ENCODE peak calls at places on chromosome 3, in eight cellular contexts. Q is CD4-positive, alpha-beta memory T cell; O is astrocyte of the spinal cord; Z is neural progenitor cell; U is heart right ventricle; V is tibial nerve; S is neural crest cell; Y is posterior vena cava. N is an unnamed sample.
A peak's percentile ranks its signal among the peaks of the same experiment; 100 is the strongest.

GRCh38 chr3:23748398-23749110 is 57.2 kb upstream of the UBE2E1 start:
- DNase-seq in U (no peak), O (no peak), V (no peak), S (no peak), Q (no peak), Y (no peak), Z (no peak), N (no peak)

GRCh38 chr3:170470063-170471006 is 51.7 kb downstream of the CLDN11 start:
- DNase-seq in S (no peak), Y (no peak), V (no peak), Q (no peak), U (no peak), O (peak; percentile 65), Z (no peak), N (no peak)

GRCh38 chr3:71487418-71487817 is 96.1 kb downstream of the FOXP1 start:
- DNase-seq in U (no peak), Y (no peak), S (no peak), O (no peak), V (no peak), Z (no peak), Q (no peak), N (no peak)

GRCh38 chr3:40593351-40593750 is 68.6 kb downstream of the ZNF621 start:
- DNase-seq in S (no peak), U (no peak), Z (no peak), Q (no peak), Y (no peak), V (no peak), O (peak; percentile 48), N (no peak)

GRCh38 chr3:25429441-25429907 is 1.4 kb downstream of the RARB start:
- DNase-seq in U (no peak), O (peak; percentile 32), Q (no peak), S (no peak), V (no peak), Y (no peak), Z (no peak), N (no peak)

GRCh38 chr3:73547427-73548036 is 77.2 kb downstream of the PDZRN3 start:
- DNase-seq in S (no peak), Q (no peak), Z (no peak), O (peak; percentile 81), V (no peak), Y (no peak), U (no peak), N (no peak)

GRCh38 chr3:120646771-120647449 is 35.1 kb downstream of the HGD start:
- DNase-seq in V (no peak), U (no peak), Z (no peak), Y (no peak), O (no peak), S (no peak), Q (no peak), N (no peak)

GRCh38 chr3:124396397-124396796 is 333.9 kb upstream of the UMPS start:
- DNase-seq in Z (no peak), U (no peak), V (no peak), S (no peak), O (no peak), Q (no peak), Y (no peak), N (no peak)

GRCh38 chr3:101639280-101639963 is 37.5 kb downstream of the ZBTB11 start:
- DNase-seq in Y (no peak), Q (no peak), U (no peak), S (no peak), Z (no peak), O (no peak), V (no peak), N (no peak)

GRCh38 chr3:193446975-193447602 is 68.5 kb upstream of the ATP13A5 start:
- DNase-seq in Y (no peak), V (no peak), Q (no peak), O (no peak), Z (no peak), S (no peak), U (no peak), N (no peak)

GRCh38 chr3:70120360-70120966 is 120.9 kb downstream of the SAMMSON start:
- DNase-seq in S (peak; percentile 43), Z (peak; percentile 73), O (peak; percentile 63), U (peak; percentile 28), Y (peak; percentile 89), V (peak; percentile 38), Q (peak; percentile 39), N (no peak)

GRCh38 chr3:127568604-127569003 is 21.9 kb downstream of the TPRA1 start:
- DNase-seq in V (no peak), S (no peak), Q (no peak), O (no peak), U (no peak), Z (no peak), Y (no peak), N (no peak)

GRCh38 chr3:39051649-39052557 is at the start of the genes SCN11A and WDR48:
- DNase-seq in Y (peak; percentile 98), Z (peak; percentile 97), S (peak; percentile 82), U (peak; percentile 90), O (peak; percentile 89), Q (peak; percentile 97), V (peak; percentile 92), N (peak; percentile 96)

GRCh38 chr3:105466495-105467080 is 99.9 kb downstream of the ALCAM start:
- DNase-seq in S (no peak), U (no peak), Q (no peak), O (no peak), Y (no peak), V (no peak), Z (no peak), N (no peak)

GRCh38 chr3:58679974-58680656 is 13.5 kb upstream of the FAM3D start:
- DNase-seq in Y (no peak), O (no peak), V (no peak), Q (no peak), S (no peak), U (no peak), Z (no peak), N (no peak)

GRCh38 chr3:159322322-159322939 is 520.6 kb downstream of the MFSD1 start:
- DNase-seq in Y (no peak), O (no peak), V (no peak), Z (peak; percentile 73), U (peak; percentile 40), S (peak; percentile 59), Q (no peak), N (no peak)

GRCh38 chr3:8500208-8500961 is 1.2 kb upstream of the LMCD1 start:
- DNase-seq in S (peak; percentile 25), Q (no peak), O (peak; percentile 62), U (no peak), Z (peak; percentile 78), V (no peak), Y (no peak), N (no peak)

GRCh38 chr3:159169828-159170227 is 368.0 kb downstream of the MFSD1 start:
- DNase-seq in Q (no peak), Y (no peak), V (no peak), U (no peak), S (no peak), O (peak; percentile 83), Z (no peak), N (no peak)

GRCh38 chr3:117709108-117709507 is 999.5 kb downstream of the TUSC7 start:
- DNase-seq in U (no peak), O (no peak), Z (no peak), V (no peak), Y (no peak), Q (no peak), S (no peak), N (no peak)

GRCh38 chr3:18797378-18797777 is 350.9 kb upstream of the KCNH8 start:
- DNase-seq in S (no peak), Q (no peak), Y (no peak), U (no peak), V (no peak), Z (no peak), O (no peak), N (no peak)

GRCh38 chr3:107206141-107206540 is 171.1 kb upstream of the CCDC54 start:
- DNase-seq in V (no peak), U (no peak), Z (peak; percentile 72), S (peak; percentile 11), O (peak; percentile 72), Q (no peak), Y (no peak), N (no peak)

GRCh38 chr3:65713016-65713415 is 325.7 kb downstream of the MAGI1 start:
- DNase-seq in Y (no peak), V (no peak), S (peak; percentile 13), O (peak; percentile 86), Q (no peak), U (no peak), Z (peak; percentile 49), N (no peak)

GRCh38 chr3:81764665-81765064 is 3.2 kb upstream of the GBE1 start:
- DNase-seq in Q (no peak), O (no peak), U (no peak), Y (no peak), V (no peak), Z (no peak), S (no peak), N (no peak)

GRCh38 chr3:160784853-160785252 is 28.8 kb downstream of the PPM1L start:
- DNase-seq in O (no peak), V (no peak), Y (no peak), Q (no peak), Z (no peak), U (no peak), S (no peak), N (no peak)

GRCh38 chr3:146052791-146053310 is 108.1 kb downstream of the PLOD2 start:
- DNase-seq in Z (no peak), Y (no peak), V (no peak), S (no peak), O (no peak), Q (no peak), U (no peak), N (no peak)

GRCh38 chr3:53845103-53845880 is 927 bp downstream of the CHDH start:
- DNase-seq in Z (peak; percentile 80), S (no peak), O (peak; percentile 23), Y (no peak), Q (no peak), V (peak; percentile 36), U (peak; percentile 43), N (no peak)

GRCh38 chr3:124786491-124787241 is 56.4 kb downstream of the UMPS start:
- DNase-seq in Q (no peak), O (peak; percentile 68), S (no peak), V (no peak), Z (no peak), U (no peak), Y (peak; percentile 66), N (no peak)

GRCh38 chr3:161221881-161222600 is 930 bp downstream of the NMD3 start:
- DNase-seq in Q (no peak), Y (no peak), S (no peak), U (no peak), Z (no peak), V (no peak), O (peak; percentile 50), N (no peak)

N was measured in mesenteric fat pad.